ENCODE peak calls at places on chromosomes 16 and 17, in four cellular contexts. V, Y, L and P are unnamed samples.

GRCh38 chr16:16014329-16015224 is 65.2 kb downstream of the ABCC1 start:
- DNase-seq in V (no peak), Y (no peak), L (no peak), P (no peak)

GRCh38 chr16:85460983-85461813 is 151.9 kb upstream of the GSE1 start:
- DNase-seq in V (no peak), Y (no peak), L (no peak), P (no peak)

GRCh38 chr17:67557052-67557845 is 160.5 kb upstream of the NOL11 start:
- DNase-seq in V (no peak), Y (no peak), L (no peak), P (no peak)

GRCh38 chr16:46911038-46911437 is 26.9 kb downstream of the GPT2 start:
- DNase-seq in V (no peak), Y (no peak), L (no peak), P (no peak)

GRCh38 chr16:63787014-63787413 is 1334.8 kb downstream of the CDH11 start:
- DNase-seq in V (no peak), Y (no peak), L (no peak), P (no peak)

GRCh38 chr17:77332981-77333685 is 192.4 kb downstream of the SEC14L1 start:
- DNase-seq in V (no peak), Y (no peak), L (peak), P (no peak)

GRCh38 chr17:72394531-72394930 is 273.7 kb downstream of the SOX9 start:
- DNase-seq in V (no peak), Y (no peak), L (no peak), P (no peak)

GRCh38 chr17:41421617-41422016 is 2.8 kb downstream of the KRT37 start:
- DNase-seq in V (no peak), Y (no peak), L (no peak), P (no peak)

GRCh38 chr17:69326302-69327059 is 452 bp downstream of the ABCA5 start:
- DNase-seq in V (no peak), Y (peak), L (no peak), P (no peak)

GRCh38 chr17:51119415-51120356 is 982 bp downstream of the SPAG9 start:
- DNase-seq in V (peak), Y (no peak), L (peak), P (peak)

GRCh38 chr16:89375021-89375420 is 115.3 kb downstream of the ANKRD11 start:
- DNase-seq in V (no peak), Y (no peak), L (no peak), P (no peak)

GRCh38 chr16:2966043-2966802 is 2.1 kb downstream of the KREMEN2 start:
- DNase-seq in V (no peak), Y (no peak), L (peak), P (no peak)

GRCh38 chr16:89315791-89316581 is 98.5 kb downstream of the ZNF778 start:
- DNase-seq in V (peak), Y (peak), L (peak), P (peak)

GRCh38 chr17:29299031-29299430 is 5.1 kb upstream of the NUFIP2 start:
- DNase-seq in V (no peak), Y (no peak), L (no peak), P (no peak)

GRCh38 chr17:17749025-17749772 is 67.9 kb downstream of the RAI1 start:
- DNase-seq in V (no peak), Y (no peak), L (no peak), P (no peak)

GRCh38 chr16:85258616-85259015 is 146.3 kb upstream of the CIBAR2 start:
- DNase-seq in V (no peak), Y (no peak), L (no peak), P (no peak)

GRCh38 chr17:17363638-17364337 is 60.6 kb downstream of the NT5M start:
- DNase-seq in V (no peak), Y (no peak), L (no peak), P (peak)

GRCh38 chr17:77025781-77026180 is 115.0 kb upstream of the SEC14L1 start:
- DNase-seq in V (no peak), Y (no peak), L (no peak), P (no peak)

GRCh38 chr17:6381526-6382135 is 53.3 kb downstream of the AIPL1 start:
- DNase-seq in V (no peak), Y (no peak), L (no peak), P (no peak)

GRCh38 chr17:78132767-78133178 is 2.2 kb downstream of the TMC8 start:
- DNase-seq in V (no peak), Y (no peak), L (no peak), P (no peak)

GRCh38 chr17:7774037-7774659 is 56.6 kb downstream of the DNAH2 start:
- DNase-seq in V (no peak), Y (no peak), L (no peak), P (no peak)

GRCh38 chr16:30946671-30947532 is 2.0 kb upstream of the ORAI3 start:
- DNase-seq in V (no peak), Y (no peak), L (no peak), P (no peak)

GRCh38 chr17:6494239-6494941 is 50.1 kb downstream of the PIMREG start:
- DNase-seq in V (no peak), Y (no peak), L (no peak), P (no peak)

GRCh38 chr17:58532555-58532951 is 18.1 kb upstream of the MTMR4 start:
- DNase-seq in V (no peak), Y (no peak), L (no peak), P (no peak)

GRCh38 chr17:18860161-18860972 is 2.4 kb downstream of the PRPSAP2 start:
- DNase-seq in V (no peak), Y (no peak), L (peak), P (no peak)

GRCh38 chr17:53353919-53354351 is 468.8 kb upstream of the KIF2B start:
- DNase-seq in V (no peak), Y (no peak), L (no peak), P (no peak)

GRCh38 chr16:50146479-50147435 is 6.3 kb upstream of the TENT4B start:
- DNase-seq in V (no peak), Y (no peak), L (no peak), P (no peak)

GRCh38 chr17:80480248-80480647 is 3.8 kb upstream of the NPTX1 start:
- DNase-seq in V (no peak), Y (no peak), L (no peak), P (no peak)

GRCh38 chr17:19534562-19535149 is 1.0 kb downstream of the SLC47A1 start:
- DNase-seq in V (no peak), Y (no peak), L (peak), P (no peak)

GRCh38 chr16:23905027-23905426 is 69.2 kb downstream of the PRKCB start:
- DNase-seq in V (no peak), Y (no peak), L (no peak), P (no peak)

GRCh38 chr17:40937384-40937819 is at the start of gene KRT23:
- DNase-seq in V (no peak), Y (no peak), L (no peak), P (no peak)

GRCh38 chr17:48052956-48053757 is 5.0 kb downstream of the NFE2L1 start:
- DNase-seq in V (no peak), Y (no peak), L (no peak), P (no peak)